ENCODE peak calls at places on chromosomes 4 and X, in six cellular contexts. D, E, K, S, Q and T are unnamed samples.

GRCh38 chrX:47523297-47523696 is 37.7 kb upstream of the ARAF start:
- DNase-seq in Q (peak; percentile 74), D (peak; percentile 65), S (peak; percentile 38), E (peak; percentile 91), K (peak; percentile 81), T (peak; percentile 36)

GRCh38 chr4:108192056-108192455 is 23.3 kb upstream of the LEF1 start:
- DNase-seq in K (no peak), Q (no peak), E (no peak), S (no peak), D (no peak), T (no peak)

GRCh38 chr4:47207555-47207954 is 176.2 kb downstream of the GABRB1 start:
- DNase-seq in E (no peak), Q (no peak), K (no peak), D (no peak), S (no peak), T (no peak)

GRCh38 chr4:185640809-185641675 is 105.7 kb upstream of the PDLIM3 start:
- DNase-seq in D (peak; percentile 88), K (peak; percentile 74), S (peak; percentile 63), E (peak; percentile 50), Q (peak; percentile 81), T (peak; percentile 50)

GRCh38 chr4:56755901-56756300 is 65.6 kb downstream of the SPINK2 start:
- DNase-seq in E (no peak), Q (no peak), D (no peak), K (peak; percentile 70), S (no peak), T (peak; percentile 42)

GRCh38 chrX:35842657-35843056 is 44.5 kb downstream of the MAGEB16 start:
- DNase-seq in D (no peak), Q (peak; percentile 11), K (no peak), E (no peak), S (no peak), T (no peak)

GRCh38 chrX:78595901-78596502 is 63.1 kb downstream of the RTL3 start:
- DNase-seq in D (peak; percentile 2), E (no peak), S (no peak), Q (peak; percentile 64), K (peak; percentile 8), T (no peak)

GRCh38 chr4:38753021-38753806 is 29.6 kb downstream of the TLR10 start:
- DNase-seq in D (peak; percentile 99), K (no peak), E (peak; percentile 19), S (peak; percentile 81), Q (peak; percentile 97), T (peak; percentile 91)

GRCh38 chr4:84418032-84418709 is 80.9 kb downstream of the NKX6-1 start:
- DNase-seq in Q (peak; percentile 60), E (no peak), D (no peak), K (no peak), S (no peak), T (no peak)

GRCh38 chrX:85516131-85516530 is 136.7 kb upstream of the POF1B start:
- DNase-seq in S (no peak), D (no peak), E (no peak), K (peak; percentile 33), Q (no peak), T (peak; percentile 84)

GRCh38 chr4:1366371-1367229 is 19.6 kb downstream of the UVSSA start:
- DNase-seq in D (no peak), K (no peak), Q (no peak), E (no peak), S (no peak), T (no peak)

GRCh38 chr4:180745019-180745418 is 1498.2 kb upstream of the TENM3 start:
- DNase-seq in S (no peak), D (no peak), Q (no peak), E (peak; percentile 7), K (no peak), T (no peak)

GRCh38 chr4:129043523-129043922 is 49.8 kb downstream of the SCLT1 start:
- DNase-seq in K (peak; percentile 23), S (no peak), Q (no peak), E (no peak), D (peak; percentile 55), T (no peak)
- TF ChIP-seq CTCF in K (peak; percentile 52), S (peak; percentile 4), Q (peak; percentile 26), E (peak; percentile 41), D (no peak), T (no peak)

DNA sequence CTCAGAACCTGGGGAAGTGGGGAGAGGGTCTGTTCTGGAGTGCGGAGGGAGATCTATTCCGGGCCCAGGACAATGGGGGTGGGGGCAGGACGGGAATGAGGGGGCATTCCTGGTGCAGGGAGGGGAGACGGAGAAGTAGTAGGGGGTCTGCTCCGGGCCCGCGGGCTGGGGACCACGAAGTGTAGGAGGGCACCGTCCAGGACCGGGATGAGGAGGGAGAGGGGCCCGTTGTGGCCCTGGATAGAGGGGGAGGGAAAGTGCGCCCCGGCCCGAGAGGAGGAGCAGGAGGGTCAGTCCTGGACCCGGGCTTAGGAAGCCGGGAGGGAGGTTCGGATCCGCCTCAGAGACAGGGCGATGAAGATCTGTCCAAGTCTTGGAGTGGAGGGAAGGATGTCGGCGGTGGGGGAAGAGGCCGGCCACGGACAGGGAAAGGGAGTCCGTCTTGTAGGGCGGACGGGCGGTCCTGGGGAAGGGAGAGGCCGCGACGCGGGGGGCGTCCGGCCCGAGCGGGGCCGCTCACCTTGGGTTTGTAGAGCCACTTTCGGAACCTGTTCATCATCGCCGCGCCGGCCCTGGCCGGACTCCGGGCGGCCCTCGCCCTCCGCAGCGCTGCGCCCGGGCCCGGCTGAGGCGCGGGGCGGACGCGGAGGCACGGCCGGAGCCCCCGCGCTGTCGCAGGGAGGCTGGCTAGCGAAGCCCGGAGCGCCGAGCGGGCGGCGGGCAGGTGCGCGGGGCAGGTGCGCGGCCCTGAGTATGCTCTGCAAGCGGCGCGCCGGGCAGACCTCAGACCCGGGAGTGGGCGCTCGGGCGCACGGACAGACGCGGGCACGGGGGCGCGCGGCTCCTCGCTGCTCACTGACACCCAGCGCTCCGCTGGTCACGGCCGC is at the start of gene ZFYVE28:
- DNase-seq in K (peak; percentile 8), E (no peak), S (no peak), Q (peak; percentile 39), D (no peak), T (peak; percentile 23)
- H3K9ac ChIP-seq in K (no peak within 1 kb of the TSS), E (peak within 1 kb of the TSS; percentile 44), S (peak within 1 kb of the TSS; percentile 68), Q (no peak within 1 kb of the TSS), D (peak within 1 kb of the TSS; percentile 34), T (no peak within 1 kb of the TSS)

GRCh38 chr4:140049024-140049923 is 104.7 kb downstream of the MAML3 start:
- DNase-seq in K (peak; percentile 62), E (peak; percentile 62), S (no peak), D (peak; percentile 59), Q (peak; percentile 80), T (peak; percentile 50)
- TF ChIP-seq CTCF in K (no peak), E (peak; percentile 17), S (no peak), D (no peak), Q (peak; percentile 9), T (no peak)

GRCh38 chr4:187477224-187477623 is 518.3 kb upstream of the ZFP42 start:
- DNase-seq in E (no peak), S (no peak), Q (no peak), D (no peak), K (no peak), T (no peak)

GRCh38 chr4:187478292-187479205 is 517.0 kb upstream of the ZFP42 start:
- DNase-seq in K (peak; percentile 82), S (no peak), E (no peak), D (peak; percentile 93), Q (no peak), T (peak; percentile 35)

GRCh38 chr4:187484186-187484585 is 511.4 kb upstream of the ZFP42 start:
- DNase-seq in K (no peak), D (no peak), E (no peak), S (no peak), Q (no peak), T (no peak)

GRCh38 chr4:187475901-187476300 is 519.7 kb upstream of the ZFP42 start:
- DNase-seq in S (no peak), Q (no peak), E (no peak), D (no peak), K (no peak), T (no peak)

GRCh38 chr4:187480146-187481145 is 515.1 kb upstream of the ZFP42 start:
- DNase-seq in D (peak; percentile 44), E (no peak), S (no peak), K (peak; percentile 82), Q (no peak), T (peak; percentile 16)
- H3K9ac ChIP-seq in D (no peak overlapping the region), E (peak overlapping the region; percentile 13), S (no peak overlapping the region), K (peak overlapping the region; percentile 72), Q (no peak overlapping the region), T (no peak overlapping the region)

DNA sequence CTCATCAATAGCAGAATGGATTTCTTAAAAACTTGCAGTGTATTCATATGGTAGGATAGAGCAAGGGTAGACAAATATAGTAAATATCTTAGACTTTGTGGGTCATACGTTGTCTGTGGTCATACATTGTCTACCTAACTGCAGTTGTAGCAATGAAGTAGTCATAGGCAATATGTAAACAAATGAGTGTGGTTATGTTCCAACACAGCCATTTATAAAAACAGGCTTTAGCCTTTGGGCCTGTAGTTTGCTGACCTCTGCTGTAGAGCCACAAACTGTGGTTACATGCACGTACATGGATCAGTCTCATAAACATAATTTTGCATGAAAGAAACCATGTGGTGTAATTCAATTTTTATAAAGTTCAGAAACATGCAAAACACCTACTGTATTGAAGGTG is 98.9 kb downstream of the LARP1B start:
- DNase-seq in Q (no peak), K (peak; percentile 73), D (peak; percentile 97), S (no peak), E (no peak), T (peak; percentile 46)
- TF ChIP-seq CTCF in Q (no peak), K (peak; percentile 58), D (peak; percentile 3), S (no peak), E (no peak), T (no peak)

GRCh38 chr4:23245196-23245595 is 552.5 kb downstream of the GBA3 start:
- DNase-seq in S (no peak), K (no peak), D (no peak), Q (no peak), E (no peak), T (no peak)
- H3K9ac ChIP-seq in S (no peak overlapping the region), K (no peak overlapping the region), D (no peak overlapping the region), Q (no peak overlapping the region), E (no peak overlapping the region), T (no peak overlapping the region)

GRCh38 chrX:135740683-135741149 is 27.3 kb downstream of the CT45A3 start:
- DNase-seq in S (peak; percentile 6), E (peak; percentile 46), Q (peak; percentile 5), K (peak; percentile 54), D (no peak), T (no peak)

GRCh38 chrX:135741192-135741715 is 26.7 kb downstream of the CT45A3 start:
- DNase-seq in E (no peak), K (no peak), D (no peak), Q (no peak), S (no peak), T (no peak)

DNA sequence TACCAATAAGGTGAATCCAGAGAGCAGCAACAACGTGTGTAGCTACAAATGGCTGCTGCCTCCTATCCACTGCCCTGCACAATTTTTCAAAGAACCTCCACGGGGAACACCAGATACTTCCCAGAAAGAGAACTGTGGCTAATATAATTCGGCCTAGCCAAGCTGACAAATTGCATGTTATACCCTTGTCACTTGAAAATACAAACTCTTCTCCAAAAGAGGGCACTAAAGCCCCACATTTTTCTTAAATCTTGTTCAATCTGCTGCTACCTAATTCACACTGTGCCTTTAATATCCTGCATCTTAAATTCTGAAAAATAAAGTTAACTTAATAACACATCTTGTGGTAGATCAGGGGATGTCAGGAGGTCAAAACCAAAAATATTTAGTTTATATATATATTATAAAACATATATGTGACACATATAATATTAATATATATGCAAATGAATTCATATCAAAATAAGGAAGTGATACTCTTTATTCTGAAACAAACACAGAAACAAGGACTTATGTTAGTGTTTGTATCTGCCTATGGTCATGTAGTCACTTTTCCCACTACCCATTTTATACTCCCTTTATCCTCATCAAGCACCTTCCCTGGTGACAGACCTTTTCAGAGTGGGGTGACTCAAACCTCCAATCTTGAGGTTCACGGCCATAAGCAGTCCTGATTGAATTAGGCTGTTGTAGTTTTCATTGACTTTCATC is 24.1 kb downstream of the CT45A1 start:
- DNase-seq in S (peak; percentile 0), Q (no peak), K (peak; percentile 42), D (peak; percentile 1), E (no peak), T (no peak)
- TF ChIP-seq CTCF in S (peak; percentile 17), Q (no peak), K (peak; percentile 33), D (no peak), E (peak; percentile 14), T (peak; percentile 9)